ENCODE peak calls at places on chromosome 7, in four cellular contexts. M, F, K and S are unnamed samples.

GRCh38 chr7:78345293-78345692 is 546.7 kb downstream of the PHTF2 start:
- DNase-seq in M (no peak), F (peak), K (no peak), S (no peak)

GRCh38 chr7:142790565-142790964 is 19.8 kb downstream of the PRSS2 start:
- DNase-seq in M (no peak), F (no peak), K (no peak), S (no peak)

GRCh38 chr7:46363688-46364087 is 442.6 kb upstream of the IGFBP3 start:
- DNase-seq in M (no peak), F (no peak), K (no peak), S (no peak)

GRCh38 chr7:24910551-24911212 is 69.3 kb downstream of the OSBPL3 start:
- DNase-seq in M (no peak), F (no peak), K (no peak), S (no peak)

GRCh38 chr7:64992971-64993370 is 2.1 kb upstream of the ZNF117 start:
- DNase-seq in M (no peak), F (no peak), K (no peak), S (no peak)

GRCh38 chr7:74001150-74001494 is 26.9 kb upstream of the ELN start:
- DNase-seq in M (no peak), F (no peak), K (no peak), S (no peak)

GRCh38 chr7:106583133-106583532 is 77.8 kb downstream of the CCDC71L start:
- DNase-seq in M (no peak), F (no peak), K (no peak), S (no peak)

GRCh38 chr7:146291900-146292299 is 175.3 kb downstream of the CNTNAP2 start:
- DNase-seq in M (no peak), F (no peak), K (no peak), S (no peak)

GRCh38 chr7:47347986-47348385 is 233.9 kb downstream of the TNS3 start:
- DNase-seq in M (peak), F (no peak), K (no peak), S (no peak)

GRCh38 chr7:91557789-91558396 is 293.7 kb downstream of the FZD1 start:
- DNase-seq in M (no peak), F (no peak), K (peak), S (peak)

GRCh38 chr7:103651978-103652377 is 206.0 kb upstream of the SLC26A5 start:
- DNase-seq in M (no peak), F (peak), K (no peak), S (no peak)

GRCh38 chr7:94052398-94053180 is 48.4 kb upstream of the BET1 start:
- DNase-seq in M (no peak), F (no peak), K (no peak), S (no peak)

GRCh38 chr7:74306737-74307469 is 17.7 kb downstream of the CLIP2 start:
- DNase-seq in M (peak), F (peak), K (no peak), S (peak)

GRCh38 chr7:55249332-55249731 is 115.8 kb upstream of the LANCL2 start:
- DNase-seq in M (no peak), F (no peak), K (no peak), S (no peak)

GRCh38 chr7:149224352-149224751 is 15.1 kb upstream of the ZNF212 start:
- DNase-seq in M (no peak), F (no peak), K (no peak), S (no peak)

GRCh38 chr7:4875391-4875790 is 8.1 kb downstream of the RADIL start:
- DNase-seq in M (no peak), F (no peak), K (no peak), S (no peak)

GRCh38 chr7:112547916-112548315 is 67.1 kb downstream of the LSMEM1 start:
- DNase-seq in M (no peak), F (no peak), K (no peak), S (no peak)

GRCh38 chr7:150856303-150857275 is 4.3 kb downstream of the AOC1 start:
- DNase-seq in M (no peak), F (no peak), K (no peak), S (no peak)

GRCh38 chr7:84665339-84665738 is 470.8 kb upstream of the SEMA3A start:
- DNase-seq in M (no peak), F (no peak), K (no peak), S (no peak)

GRCh38 chr7:12422449-12423320 is 19.0 kb upstream of the VWDE start:
- DNase-seq in M (no peak), F (no peak), K (no peak), S (peak)

GRCh38 chr7:87359366-87359765 is 13.9 kb downstream of the CROT start:
- DNase-seq in M (no peak), F (no peak), K (no peak), S (peak)

GRCh38 chr7:143331179-143331825 is 15.4 kb downstream of the CLCN1 start:
- DNase-seq in M (no peak), F (no peak), K (peak), S (peak)

GRCh38 chr7:101018271-101019167 is 1.4 kb upstream of the MUC17 start:
- DNase-seq in M (no peak), F (peak), K (no peak), S (no peak)

GRCh38 chr7:71754828-71755227 is 622.9 kb downstream of the GALNT17 start:
- DNase-seq in M (no peak), F (no peak), K (no peak), S (no peak)

GRCh38 chr7:76403780-76404494 is 5.6 kb downstream of the SSC4D start:
- DNase-seq in M (peak), F (no peak), K (no peak), S (no peak)

GRCh38 chr7:47351233-47352154 is 230.4 kb downstream of the TNS3 start:
- DNase-seq in M (peak), F (no peak), K (no peak), S (no peak)

GRCh38 chr7:41695661-41696322 is 7.1 kb downstream of the INHBA start:
- DNase-seq in M (no peak), F (no peak), K (peak), S (no peak)

GRCh38 chr7:41694490-41694889 is 8.4 kb downstream of the INHBA start:
- DNase-seq in M (no peak), F (no peak), K (no peak), S (no peak)

GRCh38 chr7:41696323-41696916 is 6.5 kb downstream of the INHBA start:
- DNase-seq in M (peak), F (peak), K (peak), S (peak)

GRCh38 chr7:41691286-41691966 is 11.5 kb downstream of the INHBA start:
- DNase-seq in M (no peak), F (no peak), K (no peak), S (no peak)

GRCh38 chr7:41693150-41693997 is 9.5 kb downstream of the INHBA start:
- DNase-seq in M (no peak), F (no peak), K (no peak), S (peak)
- TF ChIP-seq CTCF in M (no peak), F (peak), K (no peak), S (peak)

GRCh38 chr7:99037327-99037940 is 106.5 kb downstream of the SMURF1 start:
- DNase-seq in M (no peak), F (no peak), K (no peak), S (no peak)

GRCh38 chr7:99038086-99038855 is 105.6 kb downstream of the SMURF1 start:
- DNase-seq in M (peak), F (no peak), K (no peak), S (no peak)

GRCh38 chr7:99034932-99035722 is 108.8 kb downstream of the SMURF1 start:
- DNase-seq in M (no peak), F (no peak), K (no peak), S (no peak)

GRCh38 chr7:99035723-99036530 is 108.0 kb downstream of the SMURF1 start:
- DNase-seq in M (no peak), F (no peak), K (no peak), S (no peak)

DNA sequence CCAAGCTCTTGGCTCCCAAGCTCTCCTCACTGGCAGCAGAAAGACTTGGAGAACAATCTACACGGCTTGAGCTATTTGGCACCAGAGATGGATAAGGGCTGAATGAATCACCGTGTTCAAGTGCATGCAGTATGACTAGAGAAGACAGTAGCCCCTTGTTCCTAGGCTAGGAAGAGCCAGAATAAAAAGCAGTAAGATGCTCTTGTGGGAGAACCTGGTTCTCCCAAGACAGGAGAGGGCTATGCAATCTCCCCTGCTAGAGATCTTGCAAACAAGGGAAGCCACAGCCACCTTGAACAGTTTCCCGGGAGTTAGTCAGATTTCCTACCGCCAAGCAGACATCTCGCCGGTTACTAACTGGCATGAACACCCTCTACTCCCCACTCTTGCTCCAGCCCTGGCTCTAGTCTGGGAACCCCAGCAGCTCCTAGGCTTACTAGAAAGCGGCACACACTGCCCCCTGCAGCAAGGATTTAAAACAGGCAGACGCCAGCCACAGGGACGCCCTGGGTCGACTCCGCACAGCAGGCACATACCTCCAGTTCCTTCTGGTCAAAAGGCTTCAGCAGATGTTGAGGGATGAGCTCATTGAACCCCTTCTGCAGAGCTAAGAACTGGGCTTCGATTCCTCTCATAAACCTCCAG is 107.3 kb downstream of the SMURF1 start:
- DNase-seq in M (no peak), F (peak), K (peak), S (peak)
- TF ChIP-seq CTCF in M (peak), F (peak), K (peak), S (no peak)

GRCh38 chr7:23533160-23533559 is 1.4 kb upstream of the TRA2A start:
- DNase-seq in M (no peak), F (no peak), K (no peak), S (no peak)

GRCh38 chr7:23531794-23532489 is at the start of gene TRA2A:
- DNase-seq in M (peak), F (peak), K (peak), S (peak)

GRCh38 chr7:23529262-23529859 is 2.4 kb downstream of the TRA2A start:
- DNase-seq in M (no peak), F (no peak), K (no peak), S (no peak)

GRCh38 chr7:23530901-23531793 is 634 bp downstream of the TRA2A start:
- DNase-seq in M (peak), F (peak), K (peak), S (peak)

DNA sequence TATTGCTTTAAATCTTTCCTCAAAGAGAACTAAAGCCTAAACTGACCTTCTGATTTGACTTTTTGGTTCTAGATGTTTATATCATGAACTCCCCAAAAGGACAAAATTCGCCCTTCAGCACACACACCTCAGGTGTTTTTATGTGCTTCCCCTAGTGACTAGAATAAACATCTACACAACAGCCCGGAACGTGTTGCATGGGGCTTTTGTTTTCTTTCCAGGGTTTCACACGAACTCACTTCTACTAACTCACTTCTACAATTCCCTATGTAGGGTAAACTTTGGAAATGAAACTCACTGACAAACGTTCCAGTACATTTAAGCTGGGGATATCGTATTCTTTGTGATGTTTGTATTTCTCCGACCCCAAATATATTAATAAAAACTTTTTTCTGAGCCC is 1.4 kb downstream of the TRA2A start:
- DNase-seq in M (no peak), F (no peak), K (peak), S (peak)
- TF ChIP-seq CTCF in M (peak), F (no peak), K (no peak), S (no peak)

GRCh38 chr7:152956006-152956405 is 196.5 kb downstream of the ACTR3B start:
- DNase-seq in M (no peak), F (no peak), K (no peak), S (no peak)
- TF ChIP-seq CTCF in M (no peak), F (no peak), K (no peak), S (no peak)

GRCh38 chr7:38179719-38180333 is 1.8 kb downstream of the STARD3NL start:
- DNase-seq in M (no peak), F (no peak), K (no peak), S (peak)

GRCh38 chr7:38178695-38179344 is 775 bp downstream of the STARD3NL start:
- DNase-seq in M (no peak), F (no peak), K (no peak), S (no peak)

GRCh38 chr7:38177621-38178003 is 433 bp upstream of the STARD3NL start:
- DNase-seq in M (no peak), F (no peak), K (no peak), S (no peak)

GRCh38 chr7:38181111-38181510 is 3.1 kb downstream of the STARD3NL start:
- DNase-seq in M (no peak), F (no peak), K (no peak), S (no peak)

DNA sequence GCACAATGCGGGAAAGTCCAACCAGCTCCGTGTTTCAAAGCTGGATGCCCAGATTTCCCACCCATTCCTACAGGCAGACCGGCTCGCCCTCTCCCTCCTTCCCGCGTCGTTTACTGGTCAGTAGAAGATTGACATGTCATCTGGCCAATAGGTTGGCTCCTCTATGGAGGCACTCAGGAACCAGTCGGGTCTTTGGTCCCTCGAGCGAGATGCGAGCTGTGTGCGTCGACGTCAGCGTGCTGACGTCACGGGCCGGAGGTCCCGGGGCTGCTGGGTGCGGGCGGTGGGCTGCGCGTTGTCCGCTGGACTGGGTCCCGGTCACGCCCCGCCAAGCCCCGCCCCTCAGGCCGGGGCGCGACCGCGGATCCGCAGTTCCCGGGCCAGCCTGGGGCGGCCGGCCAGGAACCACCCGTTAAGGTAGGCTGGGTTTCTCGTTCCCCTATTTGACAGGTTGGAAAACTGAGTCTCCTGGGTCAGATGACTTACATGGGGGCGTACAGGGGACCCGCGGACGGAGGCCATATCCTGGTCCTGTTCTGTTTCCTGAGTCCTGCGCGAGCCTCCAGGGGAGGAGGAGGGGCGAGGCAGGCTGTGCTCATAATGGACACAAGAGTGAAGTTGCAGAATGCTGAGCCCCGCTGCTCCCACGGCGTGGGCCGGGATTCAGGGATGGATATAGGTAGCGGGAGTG is at the start of gene STARD3NL:
- DNase-seq in M (peak), F (peak), K (peak), S (peak)
- TF ChIP-seq CTCF in M (peak), F (no peak), K (no peak), S (no peak)

DNA sequence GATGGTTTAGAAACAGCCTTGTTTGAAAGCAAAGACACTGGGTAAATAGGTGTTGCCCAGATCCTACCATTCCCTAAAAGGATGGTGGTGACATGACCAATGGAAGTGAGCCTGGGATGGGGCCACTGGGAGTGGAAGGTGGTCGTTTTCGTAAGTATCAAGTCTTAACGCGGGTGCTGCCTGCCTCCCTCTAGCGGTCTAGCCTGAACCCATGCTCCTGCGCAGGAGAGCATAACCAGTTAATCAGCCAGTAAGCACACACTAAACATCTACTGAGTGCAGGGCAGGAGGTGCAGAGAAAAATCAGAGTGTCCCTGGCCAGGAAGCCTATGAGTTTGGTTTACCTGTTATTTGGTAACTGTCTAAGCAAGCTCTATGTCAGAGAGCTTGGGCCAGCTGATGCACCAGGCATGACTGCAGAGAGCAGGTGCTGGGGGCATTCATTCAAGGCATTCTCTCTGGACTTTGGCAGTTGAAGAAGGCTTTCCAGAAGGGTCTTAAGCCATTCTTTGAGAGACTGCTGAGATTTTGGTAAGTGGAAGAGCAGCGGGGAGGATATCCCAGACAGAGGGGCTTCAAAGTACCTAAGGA is 930 bp downstream of the GARIN1A start:
- DNase-seq in M (no peak), F (peak), K (no peak), S (peak)
- TF ChIP-seq CTCF in M (no peak), F (peak), K (peak), S (peak)

GRCh38 chr7:129208667-129209066 is 16.2 kb upstream of the AHCYL2 start:
- DNase-seq in M (no peak), F (no peak), K (no peak), S (no peak)
- TF ChIP-seq CTCF in M (no peak), F (no peak), K (no peak), S (no peak)

GRCh38 chr7:31335161-31335888 is 5.2 kb downstream of the NEUROD6 start:
- DNase-seq in M (no peak), F (no peak), K (no peak), S (no peak)

GRCh38 chr7:31335889-31336201 is 4.7 kb downstream of the NEUROD6 start:
- DNase-seq in M (no peak), F (no peak), K (no peak), S (no peak)

GRCh38 chr7:31333301-31333700 is 7.2 kb downstream of the NEUROD6 start:
- DNase-seq in M (no peak), F (no peak), K (no peak), S (peak)

GRCh38 chr7:31340603-31341002 is at the start of gene NEUROD6:
- DNase-seq in M (no peak), F (no peak), K (no peak), S (no peak)

DNA sequence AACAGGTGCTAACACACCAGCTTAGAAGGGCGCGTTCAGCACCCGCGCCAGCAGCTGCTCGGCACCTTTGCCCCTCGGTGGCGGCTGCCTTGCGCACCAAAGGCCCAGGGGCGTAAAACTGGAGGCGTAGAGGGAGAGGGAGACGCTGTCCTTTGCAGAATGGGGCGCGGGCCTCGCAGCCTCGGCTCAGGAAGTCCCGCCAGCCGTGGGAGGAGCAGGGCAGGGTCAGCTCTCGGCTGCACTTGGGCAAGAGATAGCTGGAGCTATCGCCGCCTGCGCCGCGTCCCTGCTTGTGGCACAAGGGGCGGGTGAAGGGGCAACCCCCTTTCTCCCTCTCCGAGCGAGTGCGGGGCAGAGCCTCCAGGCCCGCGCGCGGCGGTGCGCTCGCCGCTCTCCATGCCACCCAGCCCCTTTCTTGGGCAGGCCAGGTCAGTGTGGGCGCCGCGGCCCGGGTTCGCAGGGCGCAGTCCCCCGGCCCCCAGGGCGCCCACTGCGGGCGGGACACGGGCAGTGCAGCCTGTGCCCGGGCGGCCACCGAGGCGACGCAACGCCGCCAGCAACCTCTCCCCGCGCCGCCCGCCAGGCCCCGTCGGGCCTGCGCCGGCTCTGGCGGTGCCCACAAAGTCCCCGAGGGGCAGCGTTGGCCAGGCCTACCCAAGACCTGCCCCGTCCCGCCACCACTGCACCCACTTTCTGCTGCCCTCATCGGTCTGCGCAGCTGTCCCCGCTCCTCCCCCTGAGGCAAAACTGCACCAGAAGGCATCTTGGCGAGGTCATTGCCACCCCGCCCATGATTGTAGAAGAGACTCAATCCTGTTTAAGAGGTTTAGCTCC is 4.1 kb downstream of the NEUROD6 start:
- DNase-seq in M (no peak), F (peak), K (no peak), S (no peak)
- TF ChIP-seq CTCF in M (no peak), F (peak), K (peak), S (no peak)

GRCh38 chr7:133853706-133854276 is 273.3 kb upstream of the LRGUK start:
- DNase-seq in M (peak), F (peak), K (peak), S (peak)
- TF ChIP-seq CTCF in M (peak), F (peak), K (peak), S (peak)